ENCODE peak calls at places on chromosomes 6 and 20, in four cellular contexts. H is mucosa of descending colon, G is GM23248, A is GM12865. I is an unnamed sample.
A peak's percentile ranks its signal among the peaks of the same experiment; 100 is the strongest.

GRCh38 chr20:40695214-40695613 is 6.2 kb upstream of the MAFB start:
- DNase-seq in G (no peak), A (no peak), H (no peak), I (no peak)

GRCh38 chr6:27593200-27593818 is 120.4 kb upstream of the ZNF184 start:
- DNase-seq in A (peak; percentile 44), G (no peak), H (no peak), I (no peak)

GRCh38 chr6:7542065-7542877 is 800 bp downstream of the DSP start:
- DNase-seq in G (peak; percentile 61), A (no peak), H (peak; percentile 70), I (no peak)

GRCh38 chr6:32883789-32884188 is 29.8 kb downstream of the PSMB9 start:
- DNase-seq in H (no peak), A (no peak), G (peak; percentile 78), I (no peak)

GRCh38 chr6:72261554-72261953 is 360.3 kb upstream of the KCNQ5 start:
- DNase-seq in G (no peak), H (no peak), A (no peak), I (no peak)

GRCh38 chr6:32803416-32803815 is 13.4 kb downstream of the HLA-DOB start:
- DNase-seq in G (no peak), H (no peak), A (no peak), I (no peak)

GRCh38 chr20:58199058-58199457 is 29.4 kb downstream of the ANKRD60 start:
- DNase-seq in G (no peak), H (no peak), A (no peak), I (no peak)

GRCh38 chr6:163413345-163414116 is 987 bp upstream of the QKI start:
- DNase-seq in H (peak; percentile 85), A (peak; percentile 95), G (peak; percentile 96), I (peak; percentile 91)

GRCh38 chr6:158567152-158567551 is 7.3 kb downstream of the TMEM181 start:
- DNase-seq in G (no peak), A (no peak), H (no peak), I (no peak)

GRCh38 chr6:7219310-7219709 is 93.7 kb downstream of the SSR1 start:
- DNase-seq in H (no peak), G (peak; percentile 71), A (no peak), I (no peak)

GRCh38 chr6:63904844-63905243 is 269.2 kb downstream of the PHF3 start:
- DNase-seq in H (no peak), A (no peak), G (peak; percentile 85), I (no peak)

GRCh38 chr6:19204445-19204844 is 632.7 kb upstream of the ID4 start:
- DNase-seq in G (peak; percentile 14), A (no peak), H (no peak), I (no peak)

GRCh38 chr6:125154184-125155135 is 887 bp downstream of the TPD52L1 start:
- DNase-seq in G (peak; percentile 50), A (peak; percentile 17), H (peak; percentile 57), I (peak; percentile 2)

GRCh38 chr6:56368484-56368883 is 121.1 kb upstream of the COL21A1 start:
- DNase-seq in G (no peak), H (no peak), A (no peak), I (no peak)

GRCh38 chr6:109790131-109790530 is 99.0 kb downstream of the FIG4 start:
- DNase-seq in A (no peak), G (peak; percentile 67), H (no peak), I (no peak)

GRCh38 chr6:101830501-101831031 is 437.1 kb downstream of the GRIK2 start:
- DNase-seq in H (no peak), A (no peak), G (peak; percentile 40), I (no peak)

GRCh38 chr6:135922170-135922569 is 70.7 kb downstream of the PDE7B start:
- DNase-seq in G (peak; percentile 98), A (peak; percentile 37), H (no peak), I (no peak)

GRCh38 chr20:62381202-62381797 is 5.6 kb upstream of the RPS21 start:
- DNase-seq in G (peak; percentile 91), H (no peak), A (no peak), I (no peak)

GRCh38 chr6:137217801-137218472 is 1.2 kb downstream of the IFNGR1 start:
- DNase-seq in H (no peak), A (peak; percentile 62), G (peak; percentile 81), I (no peak)

I was measured in stimulated activated CD4-positive, alpha-beta T cell treated with anti-CD3 and anti-CD28 coated beads, Interleukin-2, amount 100 ng/mL, for 48 hours.